ENCODE peak calls at places on chromosomes 13 and 19, in ten cellular contexts. U is activated CD8-positive, alpha-beta memory T cell treated with anti-CD3 and anti-CD28 coated beads for 1 hour; K is SHP77 treated with DMSO at 0.1 percent for 48 hours; R is progenitor cell of endocrine pancreas; F is CD8-positive, alpha-beta memory T cell; Y is NCI-H345; S is amniotic epithelial cell; Q is right cardiac atrium; G is NCI-H748 treated with DMSO at 0.1 percent for 48 hours; X is T-helper 2 cell. H is an unnamed sample.

GRCh38 chr19:46009530-46010510 is 13.0 kb downstream of the PGLYRP1 start:
- DNase-seq in X (peak), K (peak), Y (peak), F (peak), Q (peak), G (peak), S (peak), U (peak), R (peak), H (peak)

GRCh38 chr13:109088101-109088500 is 458.7 kb downstream of the MYO16 start:
- DNase-seq in G (no peak), R (no peak), U (no peak), S (no peak), K (no peak), F (no peak), Q (no peak), Y (peak), X (no peak), H (no peak)

GRCh38 chr13:33218020-33218419 is 67.5 kb downstream of the STARD13 start:
- DNase-seq in X (no peak), G (no peak), R (no peak), U (no peak), Y (no peak), S (peak), K (no peak), F (no peak), Q (no peak), H (no peak)

GRCh38 chr19:57800696-57801095 is 14.0 kb downstream of the ZNF552 start:
- DNase-seq in X (no peak), F (no peak), S (no peak), G (no peak), R (no peak), U (no peak), Q (no peak), K (no peak), Y (no peak), H (no peak)

GRCh38 chr19:40466219-40467006 is at the start of gene SPTBN4:
- DNase-seq in U (peak), K (no peak), X (peak), Q (peak), S (no peak), R (no peak), G (no peak), Y (no peak), F (no peak), H (peak)

GRCh38 chr13:112783946-112784500 is 94.2 kb downstream of the ATP11A start:
- DNase-seq in Q (no peak), G (no peak), U (no peak), F (no peak), S (no peak), R (no peak), Y (no peak), K (no peak), X (no peak), H (no peak)

GRCh38 chr13:41631296-41631965 is 174.1 kb downstream of the RGCC start:
- DNase-seq in X (no peak), U (no peak), R (no peak), F (no peak), Y (no peak), S (peak), G (no peak), K (no peak), Q (no peak), H (no peak)

GRCh38 chr19:55300821-55301458 is 17.1 kb downstream of the BRSK1 start:
- DNase-seq in Q (peak), S (no peak), X (no peak), G (no peak), U (no peak), Y (no peak), F (no peak), K (no peak), R (no peak), H (no peak)

GRCh38 chr13:20713014-20713376 is 9.5 kb downstream of the IL17D start:
- DNase-seq in S (no peak), Q (no peak), K (no peak), X (no peak), U (no peak), F (no peak), R (no peak), Y (no peak), G (no peak), H (no peak)

GRCh38 chr19:30224689-30225606 is 147.2 kb upstream of the ZNF536 start:
- DNase-seq in G (peak), Q (no peak), R (no peak), F (no peak), K (no peak), Y (no peak), U (no peak), S (no peak), X (peak), H (peak)

GRCh38 chr19:51690359-51691121 is 2.6 kb upstream of the SPACA6 start:
- DNase-seq in Y (no peak), F (peak), K (no peak), S (peak), U (no peak), G (peak), X (peak), Q (peak), R (peak), H (no peak)

GRCh38 chr19:30450101-30450500 is 77.9 kb downstream of the ZNF536 start:
- DNase-seq in Y (no peak), R (no peak), K (no peak), S (no peak), F (no peak), U (no peak), Q (peak), X (peak), G (peak), H (no peak)

GRCh38 chr19:58434217-58434616 is 5.7 kb downstream of the ZNF132 start:
- DNase-seq in F (no peak), X (no peak), U (no peak), Y (no peak), Q (no peak), G (no peak), R (no peak), S (peak), K (no peak), H (no peak)

GRCh38 chr19:32872391-32872790 is 2.8 kb upstream of the SLC7A9 start:
- DNase-seq in G (no peak), R (no peak), K (no peak), F (no peak), U (no peak), Q (no peak), X (no peak), S (no peak), Y (no peak), H (no peak)

GRCh38 chr13:37515226-37515625 is 83.3 kb downstream of the POSTN start:
- DNase-seq in S (peak), G (no peak), U (no peak), Q (no peak), F (no peak), X (no peak), Y (no peak), R (no peak), K (no peak), H (no peak)

GRCh38 chr19:10603084-10603872 is 16.2 kb upstream of the AP1M2 start:
- DNase-seq in R (no peak), X (peak), F (peak), Y (no peak), Q (peak), G (no peak), U (peak), S (no peak), K (no peak), H (peak)

GRCh38 chr13:31044658-31045620 is 112.5 kb downstream of the TEX26 start:
- DNase-seq in G (no peak), Q (no peak), F (no peak), X (peak), S (no peak), Y (peak), K (no peak), R (no peak), U (no peak), H (no peak)

GRCh38 chr19:21472507-21472906 is 32.9 kb upstream of the ZNF429 start:
- DNase-seq in R (no peak), Y (no peak), G (no peak), S (no peak), X (no peak), Q (no peak), K (no peak), U (no peak), F (no peak), H (no peak)

GRCh38 chr13:107644136-107644535 is 571.2 kb downstream of the LIG4 start:
- DNase-seq in K (peak), U (no peak), X (no peak), G (peak), Q (no peak), Y (no peak), R (no peak), F (no peak), S (no peak), H (no peak)

GRCh38 chr19:58248886-58249285 is 20.2 kb downstream of the ZNF544 start:
- DNase-seq in G (no peak), U (no peak), Q (no peak), K (no peak), X (no peak), F (no peak), Y (no peak), S (no peak), R (no peak), H (no peak)

GRCh38 chr19:3159565-3159964 is 19.0 kb upstream of the S1PR4 start:
- DNase-seq in G (no peak), U (no peak), Y (no peak), S (no peak), X (no peak), R (no peak), F (no peak), K (no peak), Q (no peak), H (no peak)

GRCh38 chr13:74931698-74932433 is 550.1 kb downstream of the TBC1D4 start:
- DNase-seq in Y (no peak), U (no peak), S (no peak), K (no peak), F (no peak), R (no peak), X (no peak), Q (no peak), G (no peak), H (no peak)

GRCh38 chr13:100875392-100876043 is 200.9 kb upstream of the TMTC4 start:
- DNase-seq in R (no peak), X (peak), K (no peak), S (peak), Q (no peak), U (no peak), Y (no peak), G (no peak), F (no peak), H (no peak)

GRCh38 chr13:99965329-99966000 is 6.1 kb downstream of the ZIC5 start:
- DNase-seq in G (no peak), Q (no peak), Y (no peak), S (no peak), U (no peak), K (no peak), R (no peak), F (no peak), X (no peak), H (no peak)

GRCh38 chr19:15829277-15829770 is 13.9 kb upstream of the OR10H1 start:
- DNase-seq in K (no peak), S (no peak), Y (no peak), Q (no peak), R (no peak), U (no peak), X (no peak), F (no peak), G (no peak), H (no peak)

GRCh38 chr13:94065741-94066140 is 413.7 kb downstream of the DCT start:
- DNase-seq in U (no peak), K (no peak), R (no peak), Q (no peak), X (no peak), G (no peak), Y (no peak), F (no peak), S (peak), H (no peak)

GRCh38 chr19:873084-874019 is 13.9 kb downstream of the CFD start:
- DNase-seq in U (peak), G (no peak), S (peak), X (peak), Y (no peak), K (no peak), F (peak), R (no peak), Q (no peak), H (peak)

GRCh38 chr19:18848860-18849661 is 17.3 kb downstream of the UPF1 start:
- DNase-seq in X (peak), U (no peak), Q (peak), G (no peak), F (no peak), K (no peak), R (no peak), S (peak), Y (no peak), H (no peak)

GRCh38 chr13:21342699-21343442 is 116.2 kb downstream of the ZDHHC20 start:
- DNase-seq in R (no peak), G (no peak), X (no peak), Q (no peak), K (no peak), Y (no peak), F (no peak), S (no peak), U (no peak), H (no peak)

GRCh38 chr19:50719566-50719965 is at the start of gene SHANK1:
- DNase-seq in Q (no peak), S (no peak), U (no peak), F (no peak), G (no peak), K (no peak), X (no peak), Y (no peak), R (no peak), H (no peak)

GRCh38 chr19:14370169-14370998 is 10.9 kb upstream of the ADGRE5 start:
- DNase-seq in R (no peak), S (no peak), K (no peak), Y (no peak), U (no peak), X (peak), F (peak), G (no peak), Q (no peak), H (no peak)

GRCh38 chr13:98976338-98976737 is 1.5 kb downstream of the DOCK9 start:
- DNase-seq in S (peak), F (no peak), G (no peak), R (no peak), U (no peak), X (no peak), Y (no peak), K (no peak), Q (no peak), H (no peak)

GRCh38 chr19:20928371-20928770 is 5.3 kb downstream of the ZNF85 start:
- DNase-seq in X (no peak), Y (no peak), S (peak), R (no peak), K (no peak), G (no peak), F (no peak), Q (no peak), U (no peak), H (no peak)

GRCh38 chr19:49952906-49953305 is 8.1 kb downstream of the SIGLEC11 start:
- DNase-seq in U (no peak), G (no peak), R (no peak), F (no peak), Q (no peak), S (no peak), K (no peak), X (no peak), Y (no peak), H (no peak)

H was measured in GM19239.